ENCODE peak calls at places on chromosomes 3 and 15, in ten cellular contexts. C, Q, F, J, X, Z, H, M, U and A are unnamed samples.

GRCh38 chr15:100073982-100074381 is 267.8 kb downstream of the ADAMTS17 start:
- DNase-seq in C (no peak), Q (no peak), F (no peak), J (no peak), X (no peak), Z (no peak), H (no peak), M (no peak), U (no peak), A (peak)

GRCh38 chr15:95235033-95235432 is 1003.7 kb downstream of the MCTP2 start:
- DNase-seq in C (no peak), Q (no peak), F (no peak), J (no peak), X (no peak), Z (no peak), H (no peak), M (no peak), U (no peak), A (no peak)

GRCh38 chr15:80925597-80926059 is 64.0 kb downstream of the MESD start:
- DNase-seq in C (no peak), Q (peak), F (no peak), J (peak), X (no peak), Z (peak), H (peak), M (no peak), U (no peak), A (no peak)

GRCh38 chr15:64003182-64003581 is 43.1 kb downstream of the DAPK2 start:
- DNase-seq in C (no peak), Q (no peak), F (no peak), J (no peak), X (no peak), Z (no peak), H (no peak), M (no peak), U (no peak), A (no peak)

GRCh38 chr3:98680723-98681122 is 82.4 kb upstream of the ST3GAL6 start:
- DNase-seq in C (no peak), Q (peak), F (peak), J (no peak), X (no peak), Z (peak), H (peak), M (no peak), U (no peak), A (peak)

GRCh38 chr15:85649372-85649771 is 145.4 kb downstream of the KLHL25 start:
- DNase-seq in C (no peak), Q (peak), F (no peak), J (no peak), X (peak), Z (peak), H (peak), M (no peak), U (no peak), A (peak)

GRCh38 chr3:7879572-7879971 is 622.1 kb upstream of the LMCD1 start:
- DNase-seq in C (no peak), Q (no peak), F (no peak), J (no peak), X (no peak), Z (no peak), H (no peak), M (no peak), U (no peak), A (no peak)

GRCh38 chr15:37872661-37873060 is 61.8 kb upstream of the TMCO5A start:
- DNase-seq in C (no peak), Q (no peak), F (no peak), J (no peak), X (no peak), Z (no peak), H (no peak), M (no peak), U (no peak), A (no peak)

GRCh38 chr15:39391230-39391629 is 189.6 kb upstream of the THBS1 start:
- DNase-seq in C (peak), Q (no peak), F (peak), J (no peak), X (no peak), Z (no peak), H (no peak), M (no peak), U (no peak), A (peak)

GRCh38 chr3:5187920-5188418 is 462 bp downstream of the EDEM1 start:
- DNase-seq in C (peak), Q (no peak), F (no peak), J (peak), X (peak), Z (peak), H (no peak), M (peak), U (peak), A (peak)

GRCh38 chr3:36804295-36805055 is 40.1 kb upstream of the DCLK3 start:
- DNase-seq in C (no peak), Q (no peak), F (no peak), J (no peak), X (no peak), Z (no peak), H (no peak), M (no peak), U (no peak), A (no peak)

GRCh38 chr3:1375145-1375544 is 282.3 kb downstream of the CNTN6 start:
- DNase-seq in C (no peak), Q (no peak), F (no peak), J (no peak), X (no peak), Z (no peak), H (no peak), M (no peak), U (no peak), A (no peak)

GRCh38 chr3:71389911-71390573 is 193.5 kb downstream of the FOXP1 start:
- DNase-seq in C (peak), Q (peak), F (no peak), J (peak), X (peak), Z (peak), H (peak), M (peak), U (peak), A (peak)

GRCh38 chr3:35666893-35667292 is 27.6 kb downstream of the ARPP21 start:
- DNase-seq in C (no peak), Q (no peak), F (no peak), J (no peak), X (no peak), Z (peak), H (no peak), M (no peak), U (no peak), A (no peak)

GRCh38 chr15:29826908-29827307 is 4.6 kb upstream of the TJP1 start:
- DNase-seq in C (no peak), Q (no peak), F (no peak), J (no peak), X (no peak), Z (no peak), H (no peak), M (no peak), U (no peak), A (no peak)

GRCh38 chr15:98978153-98978552 is 29.4 kb downstream of the PGPEP1L start:
- DNase-seq in C (no peak), Q (no peak), F (no peak), J (no peak), X (no peak), Z (no peak), H (no peak), M (no peak), U (no peak), A (no peak)

GRCh38 chr15:31867536-31868442 is 162.5 kb upstream of the CHRNA7 start:
- DNase-seq in C (peak), Q (peak), F (no peak), J (peak), X (peak), Z (peak), H (peak), M (peak), U (peak), A (peak)

GRCh38 chr3:53162672-53163458 is 1.9 kb downstream of the PRKCD start:
- DNase-seq in C (peak), Q (no peak), F (no peak), J (no peak), X (no peak), Z (no peak), H (no peak), M (peak), U (no peak), A (peak)

GRCh38 chr3:85821130-85821756 is 862.5 kb downstream of the CADM2 start:
- DNase-seq in C (peak), Q (peak), F (no peak), J (no peak), X (no peak), Z (peak), H (no peak), M (no peak), U (no peak), A (peak)

GRCh38 chr3:72696815-72697214 is 151.4 kb downstream of the SHQ1 start:
- DNase-seq in C (no peak), Q (no peak), F (no peak), J (no peak), X (no peak), Z (no peak), H (no peak), M (no peak), U (no peak), A (no peak)

GRCh38 chr3:42205800-42206514 is 60.0 kb downstream of the CCK start:
- DNase-seq in C (no peak), Q (no peak), F (no peak), J (no peak), X (no peak), Z (no peak), H (no peak), M (no peak), U (no peak), A (no peak)

GRCh38 chr15:69513450-69513849 is 60.8 kb downstream of the RPLP1 start:
- DNase-seq in C (no peak), Q (no peak), F (no peak), J (no peak), X (no peak), Z (no peak), H (no peak), M (no peak), U (no peak), A (no peak)

GRCh38 chr15:63277893-63278505 is 594 bp downstream of the APH1B start:
- DNase-seq in C (no peak), Q (no peak), F (no peak), J (no peak), X (no peak), Z (no peak), H (no peak), M (no peak), U (no peak), A (peak)

GRCh38 chr15:90266485-90266884 is 1.0 kb downstream of the NGRN start:
- DNase-seq in C (peak), Q (no peak), F (no peak), J (no peak), X (no peak), Z (peak), H (no peak), M (peak), U (no peak), A (peak)

GRCh38 chr3:12758025-12758830 is 831 bp downstream of the TMEM40 start:
- DNase-seq in C (no peak), Q (peak), F (peak), J (peak), X (peak), Z (peak), H (peak), M (no peak), U (peak), A (peak)

GRCh38 chr15:99143655-99144610 is 39.1 kb downstream of the SYNM start:
- DNase-seq in C (peak), Q (peak), F (no peak), J (peak), X (no peak), Z (no peak), H (no peak), M (no peak), U (no peak), A (peak)

GRCh38 chr3:119570229-119570628 is 9.1 kb upstream of the ADPRH start:
- DNase-seq in C (no peak), Q (no peak), F (no peak), J (no peak), X (no peak), Z (no peak), H (no peak), M (no peak), U (no peak), A (no peak)

GRCh38 chr15:40291088-40291574 is 8.3 kb upstream of the ANKRD63 start:
- DNase-seq in C (peak), Q (peak), F (peak), J (peak), X (no peak), Z (peak), H (peak), M (peak), U (no peak), A (peak)

GRCh38 chr3:126258670-126259069 is 78.3 kb upstream of the ALDH1L1 start:
- DNase-seq in C (no peak), Q (no peak), F (no peak), J (no peak), X (no peak), Z (no peak), H (no peak), M (no peak), U (no peak), A (peak)

GRCh38 chr3:181698263-181698944 is 13.3 kb upstream of the SOX2 start:
- DNase-seq in C (no peak), Q (no peak), F (no peak), J (no peak), X (no peak), Z (no peak), H (no peak), M (no peak), U (no peak), A (peak)

GRCh38 chr15:85583404-85584390 is 203.3 kb downstream of the AKAP13 start:
- DNase-seq in C (peak), Q (peak), F (peak), J (peak), X (peak), Z (peak), H (peak), M (no peak), U (peak), A (peak)

GRCh38 chr3:64023861-64024223 is 548 bp upstream of the PSMD6 start:
- DNase-seq in C (no peak), Q (no peak), F (no peak), J (no peak), X (no peak), Z (no peak), H (no peak), M (no peak), U (no peak), A (no peak)

GRCh38 chr3:39191103-39191502 is 1.3 kb downstream of the XIRP1 start:
- DNase-seq in C (no peak), Q (no peak), F (no peak), J (no peak), X (no peak), Z (no peak), H (no peak), M (no peak), U (no peak), A (no peak)

GRCh38 chr15:72339777-72340177 is 19.8 kb upstream of the CELF6 start:
- DNase-seq in C (no peak), Q (peak), F (peak), J (no peak), X (no peak), Z (peak), H (peak), M (no peak), U (no peak), A (peak)

GRCh38 chr15:52236015-52236414 is 44.8 kb upstream of the GNB5 start:
- DNase-seq in C (no peak), Q (peak), F (no peak), J (no peak), X (no peak), Z (no peak), H (no peak), M (no peak), U (no peak), A (peak)

GRCh38 chr3:168431436-168431835 is 335.7 kb upstream of the GOLIM4 start:
- DNase-seq in C (no peak), Q (peak), F (no peak), J (no peak), X (no peak), Z (peak), H (peak), M (no peak), U (no peak), A (no peak)

GRCh38 chr3:88203537-88204143 is 53.9 kb downstream of the C3orf38 start:
- DNase-seq in C (peak), Q (peak), F (no peak), J (peak), X (peak), Z (peak), H (peak), M (no peak), U (no peak), A (peak)

GRCh38 chr3:133670525-133670995 is 8.8 kb upstream of the TOPBP1 start:
- DNase-seq in C (no peak), Q (no peak), F (no peak), J (no peak), X (no peak), Z (no peak), H (no peak), M (no peak), U (no peak), A (no peak)

GRCh38 chr3:105944281-105944680 is 75.5 kb upstream of the CBLB start:
- DNase-seq in C (no peak), Q (peak), F (no peak), J (no peak), X (no peak), Z (peak), H (peak), M (no peak), U (no peak), A (peak)

GRCh38 chr15:67782592-67782991 is 42.7 kb upstream of the SKOR1 start:
- DNase-seq in C (no peak), Q (no peak), F (no peak), J (no peak), X (no peak), Z (no peak), H (no peak), M (no peak), U (no peak), A (no peak)
- H3K4me3 ChIP-seq in C (no peak), Q (no peak), F (no peak), J (no peak), X (no peak), Z (no peak), H (no peak), M (no peak), U (no peak), A (no peak)

DNA sequence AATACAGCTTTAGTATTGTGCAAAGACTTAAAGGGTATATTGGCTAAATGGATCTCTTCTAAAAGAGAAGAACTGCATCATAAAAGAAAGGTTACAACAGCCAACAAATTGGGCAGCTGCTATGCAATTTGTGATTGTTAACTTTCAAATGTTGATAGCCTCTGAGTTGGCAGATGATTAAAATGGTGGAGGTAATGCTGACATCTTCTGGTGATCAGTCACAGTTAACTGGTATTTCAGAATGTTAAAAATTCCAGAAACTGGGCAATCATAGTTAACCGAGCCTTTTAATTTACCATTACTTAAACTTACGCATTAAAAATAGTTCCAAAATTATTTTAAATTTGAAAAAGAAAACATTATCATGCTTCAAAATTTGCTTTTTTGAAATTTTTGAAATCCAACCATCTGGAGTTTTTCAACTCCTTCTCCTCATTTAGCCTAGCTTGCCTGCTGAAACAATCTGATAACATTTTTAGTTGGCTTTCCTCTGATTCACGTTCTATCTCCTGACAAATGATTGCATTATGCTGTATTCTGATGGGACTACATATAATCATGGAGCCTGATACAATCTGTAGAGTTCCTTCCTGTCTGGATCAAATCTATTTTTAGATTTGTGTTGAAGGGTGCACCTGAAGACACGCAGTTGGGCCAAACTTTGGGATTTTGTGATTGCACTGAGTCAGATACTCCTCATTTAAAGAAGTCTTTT is 144.0 kb upstream of the PDZRN3 start:
- DNase-seq in C (no peak), Q (no peak), F (no peak), J (no peak), X (no peak), Z (no peak), H (no peak), M (no peak), U (no peak), A (no peak)
- TF ChIP-seq CTCF in C (no peak), Q (no peak), F (no peak), J (no peak), X (peak), Z (no peak), H (no peak), M (no peak), U (no peak), A (no peak)

GRCh38 chr3:142028174-142028833 is 121.0 kb downstream of the TFDP2 start:
- DNase-seq in C (peak), Q (peak), F (no peak), J (no peak), X (peak), Z (peak), H (peak), M (no peak), U (no peak), A (peak)

GRCh38 chr3:142026333-142026732 is 123.0 kb downstream of the TFDP2 start:
- DNase-seq in C (no peak), Q (no peak), F (no peak), J (no peak), X (no peak), Z (no peak), H (no peak), M (no peak), U (no peak), A (no peak)

GRCh38 chr3:142027713-142028112 is 121.6 kb downstream of the TFDP2 start:
- DNase-seq in C (peak), Q (no peak), F (peak), J (no peak), X (no peak), Z (peak), H (peak), M (no peak), U (no peak), A (peak)

GRCh38 chr3:142029052-142029642 is 120.2 kb downstream of the TFDP2 start:
- DNase-seq in C (no peak), Q (no peak), F (no peak), J (no peak), X (no peak), Z (no peak), H (no peak), M (no peak), U (no peak), A (no peak)

DNA sequence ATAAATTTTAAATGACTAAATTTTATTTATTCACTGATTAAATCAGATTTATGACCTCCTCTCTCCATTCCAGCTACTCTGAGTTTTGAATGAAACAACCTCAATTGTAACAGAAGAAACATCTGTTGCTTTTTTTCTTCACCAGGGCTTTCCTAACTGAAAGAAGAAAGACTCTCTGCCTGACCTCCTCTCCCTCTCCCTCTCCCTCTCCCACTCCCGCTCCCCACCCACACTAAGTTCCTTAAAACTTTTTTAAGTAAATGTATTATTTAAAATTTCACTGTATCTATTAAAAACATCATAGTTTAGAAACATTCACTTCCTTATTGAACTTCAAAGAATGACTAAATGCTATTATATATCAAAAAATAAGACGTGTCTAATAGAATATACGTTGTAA is 122.0 kb downstream of the TFDP2 start:
- DNase-seq in C (no peak), Q (peak), F (no peak), J (no peak), X (no peak), Z (peak), H (no peak), M (no peak), U (no peak), A (no peak)
- H3K4me3 ChIP-seq in C (peak), Q (peak), F (peak), J (peak), X (peak), Z (peak), H (peak), M (peak), U (peak), A (peak)

DNA sequence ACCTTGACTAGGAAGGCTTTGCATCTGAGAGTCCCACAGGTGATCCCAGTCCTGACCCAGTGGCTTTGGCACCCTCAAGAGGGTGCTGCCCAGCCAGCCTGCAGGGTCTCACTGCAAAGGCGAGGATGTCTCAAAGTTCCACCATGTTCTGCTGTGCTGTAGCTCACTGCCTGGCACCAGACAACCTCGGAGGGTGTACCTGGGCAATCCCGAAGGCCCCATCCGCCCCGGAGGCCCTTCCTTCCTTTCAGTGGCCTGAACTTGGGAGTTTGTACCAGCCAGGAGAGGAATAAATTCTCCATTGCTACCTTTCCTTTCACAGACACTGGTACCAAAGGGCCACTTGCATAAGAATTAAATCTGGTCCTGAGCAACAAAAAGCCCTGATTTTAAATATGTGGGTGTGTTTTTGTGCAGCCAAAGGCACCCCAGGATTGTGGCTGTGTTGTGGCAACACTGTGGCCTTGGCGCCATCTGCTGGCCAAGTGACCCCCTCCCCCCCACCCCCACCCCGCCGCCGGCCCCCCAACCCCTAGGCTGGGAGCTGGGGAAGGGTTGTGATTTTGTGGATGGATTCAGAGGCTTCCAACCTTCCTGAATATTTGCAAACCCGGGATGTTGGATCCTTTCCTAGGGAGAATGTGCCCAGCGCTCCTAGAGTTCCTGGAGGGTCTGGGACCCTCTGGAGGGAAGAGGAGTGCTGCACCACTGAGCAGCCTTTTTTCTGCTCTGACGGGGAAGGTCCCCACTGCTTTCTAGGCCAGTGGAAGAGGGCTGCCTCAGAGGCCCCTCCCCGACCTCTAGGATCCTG is 9.7 kb upstream of the PTPN23 start:
- DNase-seq in C (peak), Q (no peak), F (no peak), J (no peak), X (no peak), Z (no peak), H (no peak), M (peak), U (no peak), A (peak)
- TF ChIP-seq CTCF in C (peak), Q (peak), F (no peak), J (peak), X (peak), Z (no peak), H (no peak), M (no peak), U (peak), A (peak)